ENCODE peak calls at places on chromosome 15, in five cellular contexts. One of them, this sample, is unnamed.

GRCh38 chr15:73792429-73792828 is 39.3 kb upstream of the INSYN1 start:
- DNase-seq in AG04450: no peak
- DNase-seq in BJ: no peak
- DNase-seq in heart right ventricle: peak; percentile 35
- DNase-seq in gastrocnemius medialis: peak; percentile 40
- DNase-seq in this sample: no peak

GRCh38 chr15:67927501-67928156 is 87.8 kb upstream of the RNU6-1 start:
- DNase-seq in AG04450: peak; percentile 92
- DNase-seq in BJ: peak; percentile 51
- DNase-seq in heart right ventricle: peak; percentile 47
- DNase-seq in gastrocnemius medialis: no peak
- DNase-seq in this sample: peak; percentile 98

GRCh38 chr15:83210619-83211018 is 3.0 kb upstream of the HDGFL3 start:
- DNase-seq in AG04450: no peak
- DNase-seq in BJ: no peak
- DNase-seq in heart right ventricle: no peak
- DNase-seq in gastrocnemius medialis: no peak
- DNase-seq in this sample: no peak

GRCh38 chr15:58285921-58286278 is 145.9 kb upstream of the LIPC start:
- DNase-seq in AG04450: no peak
- DNase-seq in BJ: no peak
- DNase-seq in heart right ventricle: no peak
- DNase-seq in gastrocnemius medialis: no peak
- DNase-seq in this sample: no peak

GRCh38 chr15:77461486-77461885 is 40.8 kb downstream of the HMG20A start:
- DNase-seq in AG04450: no peak
- DNase-seq in BJ: peak; percentile 71
- DNase-seq in heart right ventricle: no peak
- DNase-seq in gastrocnemius medialis: no peak
- DNase-seq in this sample: no peak

GRCh38 chr15:88574646-88575045 is 28.2 kb upstream of the DET1 start:
- DNase-seq in AG04450: no peak
- DNase-seq in BJ: no peak
- DNase-seq in heart right ventricle: no peak
- DNase-seq in gastrocnemius medialis: no peak
- DNase-seq in this sample: peak; percentile 9

GRCh38 chr15:88542342-88542733 is 4.1 kb downstream of the DET1 start:
- DNase-seq in AG04450: no peak
- DNase-seq in BJ: no peak
- DNase-seq in heart right ventricle: no peak
- DNase-seq in gastrocnemius medialis: no peak
- DNase-seq in this sample: no peak

GRCh38 chr15:51846463-51847230 is 17.2 kb downstream of the TMOD3 start:
- DNase-seq in AG04450: no peak
- DNase-seq in BJ: no peak
- DNase-seq in heart right ventricle: no peak
- DNase-seq in gastrocnemius medialis: no peak
- DNase-seq in this sample: peak; percentile 77

GRCh38 chr15:84764989-84765388 is 16.6 kb downstream of the ZNF592 start:
- DNase-seq in AG04450: no peak
- DNase-seq in BJ: no peak
- DNase-seq in heart right ventricle: no peak
- DNase-seq in gastrocnemius medialis: no peak
- DNase-seq in this sample: no peak

GRCh38 chr15:88623061-88623460 is 1.9 kb downstream of the AEN start:
- DNase-seq in AG04450: peak; percentile 34
- DNase-seq in BJ: peak; percentile 45
- DNase-seq in heart right ventricle: no peak
- DNase-seq in gastrocnemius medialis: no peak
- DNase-seq in this sample: no peak

GRCh38 chr15:77107531-77108355 is 36.8 kb upstream of the TSPAN3 start:
- DNase-seq in AG04450: peak; percentile 27
- DNase-seq in BJ: no peak
- DNase-seq in heart right ventricle: peak; percentile 51
- DNase-seq in gastrocnemius medialis: peak; percentile 70
- DNase-seq in this sample: no peak

GRCh38 chr15:60315878-60316277 is 81.9 kb downstream of the ANXA2 start:
- DNase-seq in AG04450: no peak
- DNase-seq in BJ: no peak
- DNase-seq in heart right ventricle: no peak
- DNase-seq in gastrocnemius medialis: no peak
- DNase-seq in this sample: no peak

GRCh38 chr15:96767703-96768434 is 437.4 kb downstream of the NR2F2 start:
- DNase-seq in AG04450: no peak
- DNase-seq in BJ: no peak
- DNase-seq in heart right ventricle: no peak
- DNase-seq in gastrocnemius medialis: no peak
- DNase-seq in this sample: no peak

GRCh38 chr15:98280576-98280975 is 320.1 kb downstream of the ARRDC4 start:
- DNase-seq in AG04450: no peak
- DNase-seq in BJ: no peak
- DNase-seq in heart right ventricle: no peak
- DNase-seq in gastrocnemius medialis: no peak
- DNase-seq in this sample: no peak

GRCh38 chr15:35777016-35777415 is 231.1 kb upstream of the DPH6 start:
- DNase-seq in AG04450: no peak
- DNase-seq in BJ: no peak
- DNase-seq in heart right ventricle: no peak
- DNase-seq in gastrocnemius medialis: no peak
- DNase-seq in this sample: no peak

GRCh38 chr15:46277994-46278885 is 643.4 kb downstream of the SQOR start:
- DNase-seq in AG04450: no peak
- DNase-seq in BJ: no peak
- DNase-seq in heart right ventricle: no peak
- DNase-seq in gastrocnemius medialis: no peak
- DNase-seq in this sample: no peak

GRCh38 chr15:100704281-100705055 is 102.1 kb downstream of the ASB7 start:
- DNase-seq in AG04450: no peak
- DNase-seq in BJ: no peak
- DNase-seq in heart right ventricle: no peak
- DNase-seq in gastrocnemius medialis: no peak
- DNase-seq in this sample: no peak

GRCh38 chr15:101618056-101618455 is 34.1 kb downstream of the TM2D3 start:
- DNase-seq in AG04450: no peak
- DNase-seq in BJ: no peak
- DNase-seq in heart right ventricle: no peak
- DNase-seq in gastrocnemius medialis: no peak
- DNase-seq in this sample: no peak

GRCh38 chr15:75215107-75216004 is 13.7 kb downstream of the C15orf39 start:
- DNase-seq in AG04450: no peak
- DNase-seq in BJ: no peak
- DNase-seq in heart right ventricle: no peak
- DNase-seq in gastrocnemius medialis: no peak
- DNase-seq in this sample: no peak

GRCh38 chr15:76177491-76178040 is 117.8 kb downstream of the TMEM266 start:
- DNase-seq in AG04450: no peak
- DNase-seq in BJ: peak; percentile 61
- DNase-seq in heart right ventricle: peak; percentile 58
- DNase-seq in gastrocnemius medialis: peak; percentile 99
- DNase-seq in this sample: peak; percentile 75

GRCh38 chr15:62783303-62783957 is 259.1 kb upstream of the TPM1 start:
- DNase-seq in AG04450: peak; percentile 75
- DNase-seq in BJ: no peak
- DNase-seq in heart right ventricle: no peak
- DNase-seq in gastrocnemius medialis: no peak
- DNase-seq in this sample: no peak

GRCh38 chr15:78620021-78620838 is 566 bp downstream of the CHRNA3 start:
- DNase-seq in AG04450: no peak
- DNase-seq in BJ: no peak
- DNase-seq in heart right ventricle: no peak
- DNase-seq in gastrocnemius medialis: no peak
- DNase-seq in this sample: no peak

GRCh38 chr15:33132722-33133345 is 61.7 kb downstream of the FMN1 start:
- DNase-seq in AG04450: peak; percentile 61
- DNase-seq in BJ: no peak
- DNase-seq in heart right ventricle: no peak
- DNase-seq in gastrocnemius medialis: no peak
- DNase-seq in this sample: no peak

GRCh38 chr15:28086175-28086703 is 12.9 kb downstream of the OCA2 start:
- DNase-seq in AG04450: peak; percentile 16
- DNase-seq in BJ: no peak
- DNase-seq in heart right ventricle: no peak
- DNase-seq in gastrocnemius medialis: no peak
- DNase-seq in this sample: no peak

GRCh38 chr15:70159397-70160009 is 61.8 kb upstream of the TLE3 start:
- DNase-seq in AG04450: no peak
- DNase-seq in BJ: no peak
- DNase-seq in heart right ventricle: no peak
- DNase-seq in gastrocnemius medialis: peak; percentile 58
- DNase-seq in this sample: no peak

GRCh38 chr15:35665855-35666536 is 120.0 kb upstream of the DPH6 start:
- DNase-seq in AG04450: no peak
- DNase-seq in BJ: no peak
- DNase-seq in heart right ventricle: peak; percentile 32
- DNase-seq in gastrocnemius medialis: no peak
- DNase-seq in this sample: no peak

GRCh38 chr15:65993226-65993625 is 123.9 kb downstream of the RAB11A start:
- DNase-seq in AG04450: no peak
- DNase-seq in BJ: no peak
- DNase-seq in heart right ventricle: no peak
- DNase-seq in gastrocnemius medialis: no peak
- DNase-seq in this sample: no peak

GRCh38 chr15:38518084-38518483 is 46.5 kb downstream of the RASGRP1 start:
- DNase-seq in AG04450: no peak
- DNase-seq in BJ: no peak
- DNase-seq in heart right ventricle: no peak
- DNase-seq in gastrocnemius medialis: no peak
- DNase-seq in this sample: no peak

GRCh38 chr15:38524156-38524555 is 40.5 kb downstream of the RASGRP1 start:
- DNase-seq in AG04450: no peak
- DNase-seq in BJ: no peak
- DNase-seq in heart right ventricle: no peak
- DNase-seq in gastrocnemius medialis: no peak
- DNase-seq in this sample: no peak

GRCh38 chr15:38520035-38520434 is 44.6 kb downstream of the RASGRP1 start:
- DNase-seq in AG04450: no peak
- DNase-seq in BJ: no peak
- DNase-seq in heart right ventricle: no peak
- DNase-seq in gastrocnemius medialis: no peak
- DNase-seq in this sample: no peak

GRCh38 chr15:38522922-38523321 is 41.7 kb downstream of the RASGRP1 start:
- DNase-seq in AG04450: no peak
- DNase-seq in BJ: no peak
- DNase-seq in heart right ventricle: no peak
- DNase-seq in gastrocnemius medialis: no peak
- DNase-seq in this sample: no peak

DNA sequence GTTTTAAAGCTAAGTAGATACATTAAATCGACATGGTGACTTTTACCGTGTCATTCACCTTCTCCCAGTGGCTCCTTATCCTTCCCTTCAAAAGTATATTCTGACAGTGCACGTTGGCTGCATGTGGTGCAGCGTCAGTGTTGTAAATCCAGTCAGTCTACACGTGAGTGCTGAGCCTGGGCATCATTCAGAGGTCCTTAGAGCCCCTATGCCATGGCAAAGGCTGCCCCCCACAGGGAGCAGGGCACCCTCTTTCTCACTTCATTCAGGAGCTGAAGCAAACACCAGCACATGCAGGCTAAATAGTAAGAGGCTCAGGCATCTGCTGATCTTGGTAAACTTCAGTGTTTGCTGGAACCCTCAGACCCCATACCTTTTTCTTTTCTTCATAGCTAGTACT is 43.3 kb downstream of the RASGRP1 start:
- DNase-seq in AG04450: no peak
- DNase-seq in BJ: no peak
- DNase-seq in heart right ventricle: no peak
- DNase-seq in gastrocnemius medialis: no peak
- DNase-seq in this sample: no peak
- H3K4me3 ChIP-seq in AG04450: no peak overlapping the region
- H3K4me3 ChIP-seq in BJ: no peak overlapping the region
- H3K4me3 ChIP-seq in heart right ventricle: no peak overlapping the region
- H3K4me3 ChIP-seq in gastrocnemius medialis: no peak overlapping the region
- H3K4me3 ChIP-seq in this sample: no peak overlapping the region

DNA sequence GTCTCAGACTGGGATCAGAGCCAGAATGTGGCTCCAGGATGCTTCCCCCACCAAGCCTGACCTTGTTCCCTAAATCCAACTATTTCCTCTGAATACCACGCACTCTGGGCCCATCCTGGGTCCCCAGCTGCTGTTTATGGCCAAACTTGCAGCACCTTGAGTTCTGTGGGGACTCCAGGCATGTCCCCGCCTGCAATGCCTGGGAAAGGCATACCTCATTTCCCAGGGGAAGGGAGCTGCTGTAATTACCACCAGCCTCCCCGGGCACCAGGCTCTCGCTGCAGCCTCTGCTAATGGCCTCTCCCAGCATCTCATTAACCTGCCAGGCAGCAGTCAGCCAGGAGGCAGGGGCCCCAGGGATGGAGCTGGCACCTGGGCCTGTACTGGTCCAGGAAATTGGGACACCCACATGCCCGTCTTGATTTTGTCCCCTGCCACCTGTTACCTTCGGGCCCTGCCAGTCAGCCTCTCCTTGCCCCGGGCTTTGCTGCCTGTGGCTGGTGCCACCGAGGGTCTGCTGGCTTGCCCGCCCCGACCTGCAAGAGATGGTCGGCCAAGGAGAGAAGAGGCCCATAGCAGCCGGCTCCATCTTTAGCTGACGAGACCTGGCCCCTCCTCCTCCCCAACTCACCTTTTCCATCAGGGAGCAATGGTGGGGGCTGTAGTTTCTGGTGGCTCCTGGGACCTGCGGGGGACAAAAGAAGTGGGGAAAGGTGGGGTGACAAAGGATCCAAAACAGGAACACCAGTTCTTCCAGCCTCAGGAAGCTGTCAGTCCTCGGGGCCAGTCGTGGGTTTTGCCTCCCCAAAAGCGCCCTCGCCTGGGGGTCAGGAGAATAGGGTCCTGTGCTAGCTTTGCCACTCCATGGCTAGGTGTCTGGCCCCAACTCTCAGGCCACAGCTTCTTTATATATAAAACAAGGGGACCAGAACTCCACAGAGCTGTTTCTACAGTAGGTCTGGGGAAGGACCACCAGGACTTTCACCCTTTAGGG is 4.3 kb downstream of the CCDC9B start:
- DNase-seq in AG04450: no peak
- DNase-seq in BJ: no peak
- DNase-seq in heart right ventricle: no peak
- DNase-seq in gastrocnemius medialis: no peak
- DNase-seq in this sample: no peak
- TF ChIP-seq CTCF in AG04450: no peak
- TF ChIP-seq CTCF in BJ: no peak
- TF ChIP-seq CTCF in heart right ventricle: peak; percentile 17
- TF ChIP-seq CTCF in gastrocnemius medialis: no peak
- TF ChIP-seq CTCF in this sample: peak; percentile 7

GRCh38 chr15:39555885-39556284 is 25.0 kb upstream of the THBS1 start:
- DNase-seq in AG04450: no peak
- DNase-seq in BJ: no peak
- DNase-seq in heart right ventricle: no peak
- DNase-seq in gastrocnemius medialis: no peak
- DNase-seq in this sample: no peak
- H3K4me3 ChIP-seq in AG04450: no peak overlapping the region
- H3K4me3 ChIP-seq in BJ: no peak overlapping the region
- H3K4me3 ChIP-seq in heart right ventricle: no peak overlapping the region
- H3K4me3 ChIP-seq in gastrocnemius medialis: no peak overlapping the region
- H3K4me3 ChIP-seq in this sample: no peak overlapping the region

DNA sequence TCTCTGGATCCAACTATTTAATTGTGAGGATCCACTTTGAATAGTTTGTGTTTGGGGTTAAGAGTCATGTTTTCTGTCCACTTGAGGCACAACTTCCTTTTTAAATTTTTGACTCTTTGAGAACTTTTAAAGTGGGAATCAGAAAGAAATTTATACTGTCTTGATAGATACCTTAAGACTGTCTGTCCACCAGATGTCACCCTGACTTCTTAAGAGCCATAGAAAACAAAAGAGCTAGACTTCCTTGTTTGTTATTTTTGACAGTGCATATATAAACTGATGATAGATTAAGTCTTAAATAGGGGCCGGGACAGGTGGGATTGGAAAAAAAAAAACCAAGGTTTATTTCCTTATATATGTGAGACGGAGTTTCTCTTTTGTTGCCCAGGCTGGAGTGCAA is 52.1 kb upstream of the WDR72 start:
- DNase-seq in AG04450: no peak
- DNase-seq in BJ: no peak
- DNase-seq in heart right ventricle: no peak
- DNase-seq in gastrocnemius medialis: no peak
- DNase-seq in this sample: no peak
- TF ChIP-seq CTCF in AG04450: no peak
- TF ChIP-seq CTCF in BJ: no peak
- TF ChIP-seq CTCF in heart right ventricle: peak; percentile 37
- TF ChIP-seq CTCF in gastrocnemius medialis: no peak
- TF ChIP-seq CTCF in this sample: no peak